ENCODE peak calls at places on chromosomes 7 and 10, in eight cellular contexts. F is ACHN; R is nephron progenitor cell; E is stimulated activated CD4-positive, alpha-beta T cell treated with anti-CD3 and anti-CD28 coated beads, Interleukin-15, amount 100 ng/mL, for 1 hour; B is non-pigmented ciliary epithelial cell; M is left ventricle myocardium inferior; H is NCI-H460; O is IMR-90. L is an unnamed sample.

GRCh38 chr10:48608279-48608681 is 3.4 kb upstream of the ARHGAP22 start:
- DNase-seq in H (peak; percentile 26), O (no peak), R (peak; percentile 51), M (no peak), B (no peak), F (peak; percentile 75), E (no peak), L (no peak)

GRCh38 chr7:101258243-101258731 is 13.4 kb upstream of the FIS1 start:
- DNase-seq in O (no peak), B (no peak), R (no peak), F (no peak), E (no peak), H (no peak), M (no peak), L (no peak)

GRCh38 chr7:513521-514166 is 6.0 kb downstream of the PDGFA start:
- DNase-seq in E (no peak), R (no peak), O (peak; percentile 54), B (no peak), M (no peak), F (no peak), H (no peak), L (peak; percentile 46)

GRCh38 chr7:104123786-104124185 is 84.0 kb downstream of the ORC5 start:
- DNase-seq in O (peak; percentile 73), M (no peak), E (no peak), F (no peak), R (no peak), H (no peak), B (peak; percentile 42), L (peak; percentile 64)

GRCh38 chr7:112201421-112201820 is 4.8 kb downstream of the DOCK4 start:
- DNase-seq in F (no peak), H (no peak), E (no peak), R (no peak), B (peak; percentile 75), O (peak; percentile 86), M (no peak), L (peak; percentile 89)

GRCh38 chr10:86265877-86266259 is 100.7 kb downstream of the GRID1 start:
- DNase-seq in F (no peak), M (no peak), O (no peak), R (no peak), E (no peak), B (no peak), H (no peak), L (no peak)

GRCh38 chr10:124520553-124521428 is 59.2 kb downstream of the LHPP start:
- DNase-seq in E (no peak), M (no peak), R (no peak), O (peak; percentile 19), H (no peak), F (no peak), B (no peak), L (peak; percentile 40)

GRCh38 chr7:117088623-117089199 is 135.4 kb downstream of the ST7 start:
- DNase-seq in R (no peak), M (no peak), H (no peak), B (no peak), F (no peak), O (no peak), E (no peak), L (no peak)

GRCh38 chr10:69734797-69735468 is 66.8 kb upstream of the COL13A1 start:
- DNase-seq in E (no peak), F (no peak), B (no peak), R (no peak), H (no peak), O (no peak), M (no peak), L (no peak)

GRCh38 chr10:45532501-45532900 is 140.1 kb downstream of the ZFAND4 start:
- DNase-seq in H (no peak), E (no peak), M (no peak), R (no peak), B (no peak), F (no peak), O (no peak), L (peak; percentile 15)

GRCh38 chr7:157471259-157472125 is 134.7 kb downstream of the DNAJB6 start:
- DNase-seq in O (no peak), B (no peak), E (no peak), M (no peak), R (no peak), F (no peak), H (no peak), L (no peak)

GRCh38 chr10:129808092-129808983 is 155.7 kb downstream of the EBF3 start:
- DNase-seq in O (no peak), E (no peak), M (no peak), F (no peak), B (no peak), R (no peak), H (no peak), L (no peak)

GRCh38 chr10:50941629-50942028 is 56.2 kb upstream of the A1CF start:
- DNase-seq in H (no peak), B (no peak), E (no peak), M (no peak), O (no peak), F (no peak), R (no peak), L (no peak)

GRCh38 chr7:144436500-144436899 is 33.0 kb upstream of the NOBOX start:
- DNase-seq in E (no peak), F (no peak), B (no peak), M (no peak), H (no peak), R (no peak), O (no peak), L (no peak)

GRCh38 chr7:30918676-30919075 is 7.0 kb downstream of the AQP1 start:
- DNase-seq in F (no peak), R (no peak), E (no peak), O (no peak), M (peak; percentile 14), B (no peak), H (no peak), L (no peak)

GRCh38 chr7:82010416-82010815 is 240.6 kb upstream of the HGF start:
- DNase-seq in B (no peak), F (no peak), M (no peak), R (no peak), O (peak; percentile 6), E (no peak), H (no peak), L (no peak)

GRCh38 chr7:131726031-131726430 is 169.6 kb upstream of the PODXL start:
- DNase-seq in O (no peak), M (no peak), H (no peak), B (no peak), E (no peak), R (no peak), F (no peak), L (no peak)

GRCh38 chr10:88097092-88097894 is 233.9 kb downstream of the PTEN start:
- DNase-seq in F (no peak), O (peak; percentile 68), B (no peak), R (no peak), H (no peak), E (no peak), M (no peak), L (no peak)

GRCh38 chr7:100373261-100373831 is at the start of gene PILRA:
- DNase-seq in M (peak; percentile 36), E (no peak), O (no peak), F (no peak), R (no peak), H (no peak), B (no peak), L (peak; percentile 8)

GRCh38 chr7:159094919-159095915 is 49.5 kb downstream of the VIPR2 start:
- DNase-seq in H (no peak), F (no peak), E (no peak), B (no peak), M (no peak), O (no peak), R (no peak), L (no peak)

GRCh38 chr7:54758702-54759665 is at the start of gene SEC61G:
- DNase-seq in O (peak; percentile 97), M (peak; percentile 96), E (peak; percentile 92), F (peak; percentile 99), R (peak; percentile 93), H (peak; percentile 83), B (peak; percentile 88), L (peak; percentile 97)

GRCh38 chr10:16341637-16342036 is 95.2 kb upstream of the PTER start:
- DNase-seq in R (no peak), M (no peak), E (no peak), F (no peak), H (no peak), O (no peak), B (no peak), L (no peak)

GRCh38 chr7:65463184-65463583 is 89.5 kb downstream of the ZNF92 start:
- DNase-seq in R (no peak), B (no peak), F (no peak), O (no peak), M (no peak), E (no peak), H (no peak), L (peak; percentile 49)